ENCODE peak calls at places on chromosomes 5 and 9, in nine cellular contexts. P is lower lobe of right lung; J is CD4-positive, alpha-beta memory T cell; N is brain microvascular endothelial cell; I is Panc1; W is heart right ventricle; C is foreskin fibroblast; K is heart left ventricle; Z is OCI-LY7. E is an unnamed sample.

GRCh38 chr9:118992813-118993747 is 376.2 kb downstream of the BRINP1 start:
- DNase-seq in N (no peak), W (no peak), I (no peak), P (no peak), C (no peak), J (no peak), Z (no peak), K (no peak), E (no peak)

GRCh38 chr5:58683567-58683966 is 100.7 kb downstream of the RAB3C start:
- DNase-seq in K (no peak), C (no peak), W (no peak), I (no peak), N (no peak), P (no peak), Z (no peak), J (no peak), E (no peak)

GRCh38 chr9:95189230-95190098 is 128.0 kb downstream of the FANCC start:
- DNase-seq in K (peak), N (peak), C (peak), Z (no peak), P (no peak), J (no peak), W (peak), I (no peak), E (no peak)

GRCh38 chr9:127204771-127205470 is 59.7 kb upstream of the GARNL3 start:
- DNase-seq in N (peak), J (no peak), C (no peak), I (no peak), Z (peak), K (peak), W (no peak), P (no peak), E (peak)

GRCh38 chr9:94920439-94920951 is 194.0 kb downstream of the AOPEP start:
- DNase-seq in W (no peak), Z (no peak), C (peak), N (no peak), P (peak), K (peak), I (no peak), J (no peak), E (peak)

GRCh38 chr9:5698004-5698403 is 69.1 kb downstream of the RIC1 start:
- DNase-seq in C (no peak), W (no peak), J (no peak), I (no peak), Z (no peak), P (no peak), N (no peak), K (no peak), E (no peak)

GRCh38 chr9:100394819-100395218 is 32.1 kb upstream of the MSANTD3 start:
- DNase-seq in N (no peak), P (no peak), J (no peak), Z (no peak), W (no peak), I (no peak), K (no peak), C (no peak), E (peak)

GRCh38 chr5:179827684-179828083 is 7.0 kb downstream of the SQSTM1 start:
- DNase-seq in K (peak), N (peak), W (no peak), I (no peak), P (peak), Z (no peak), J (no peak), C (peak), E (no peak)

GRCh38 chr9:4985376-4986266 is 549 bp downstream of the JAK2 start:
- DNase-seq in I (no peak), J (peak), W (peak), N (peak), C (no peak), P (peak), K (peak), Z (peak), E (peak)

GRCh38 chr9:136169495-136169894 is 35.4 kb downstream of the LHX3 start:
- DNase-seq in K (no peak), N (no peak), Z (no peak), C (no peak), I (no peak), P (no peak), W (no peak), J (no peak), E (no peak)

GRCh38 chr5:57394421-57395210 is 88.0 kb downstream of the ACTBL2 start:
- DNase-seq in W (no peak), C (no peak), Z (no peak), J (no peak), P (no peak), I (no peak), K (no peak), N (no peak), E (no peak)

GRCh38 chr5:69167488-69167845 is 517 bp downstream of the CCNB1 start:
- DNase-seq in K (no peak), W (no peak), C (no peak), N (peak), P (no peak), I (no peak), J (no peak), Z (peak), E (no peak)

GRCh38 chr5:176144508-176144907 is 93.7 kb upstream of the SIMC1 start:
- DNase-seq in J (no peak), Z (no peak), C (no peak), W (no peak), I (no peak), P (no peak), K (no peak), N (no peak), E (no peak)

GRCh38 chr5:66223637-66224036 is 79.5 kb downstream of the SREK1 start:
- DNase-seq in P (no peak), J (no peak), W (no peak), K (no peak), N (no peak), I (no peak), C (no peak), Z (peak), E (no peak)

GRCh38 chr9:127397722-127398647 is 1.0 kb downstream of the SLC2A8 start:
- DNase-seq in I (no peak), P (peak), Z (peak), W (peak), J (peak), C (peak), K (peak), N (peak), E (peak)

GRCh38 chr5:91727452-91727851 is 344.3 kb upstream of the ARRDC3 start:
- DNase-seq in W (no peak), N (no peak), K (no peak), C (no peak), I (no peak), J (no peak), P (no peak), Z (no peak), E (no peak)

GRCh38 chr9:113795811-113796392 is 80.2 kb upstream of the ZNF618 start:
- DNase-seq in W (no peak), Z (no peak), P (no peak), I (no peak), C (no peak), K (no peak), J (no peak), N (no peak), E (no peak)

GRCh38 chr9:826500-827280 is 14.8 kb upstream of the DMRT1 start:
- DNase-seq in J (no peak), N (no peak), P (no peak), C (no peak), I (no peak), Z (no peak), K (no peak), W (no peak), E (no peak)

GRCh38 chr9:88072831-88073365 is 65.4 kb downstream of the SPATA31C2 start:
- DNase-seq in W (no peak), K (no peak), J (no peak), I (no peak), P (no peak), C (peak), Z (no peak), N (no peak), E (no peak)

GRCh38 chr5:93342563-93343061 is 238.4 kb downstream of the NR2F1-AS1 start:
- DNase-seq in I (no peak), K (no peak), N (no peak), P (no peak), C (no peak), W (no peak), J (no peak), Z (no peak), E (no peak)

GRCh38 chr5:54580997-54581741 is 63.6 kb downstream of the SNX18 start:
- DNase-seq in K (no peak), W (no peak), P (no peak), N (no peak), Z (no peak), I (no peak), J (no peak), C (no peak), E (peak)

GRCh38 chr9:127942152-127943010 is 4.7 kb upstream of the DPM2 start:
- DNase-seq in Z (peak), J (peak), C (peak), N (peak), P (peak), K (peak), I (no peak), W (peak), E (peak)

DNA sequence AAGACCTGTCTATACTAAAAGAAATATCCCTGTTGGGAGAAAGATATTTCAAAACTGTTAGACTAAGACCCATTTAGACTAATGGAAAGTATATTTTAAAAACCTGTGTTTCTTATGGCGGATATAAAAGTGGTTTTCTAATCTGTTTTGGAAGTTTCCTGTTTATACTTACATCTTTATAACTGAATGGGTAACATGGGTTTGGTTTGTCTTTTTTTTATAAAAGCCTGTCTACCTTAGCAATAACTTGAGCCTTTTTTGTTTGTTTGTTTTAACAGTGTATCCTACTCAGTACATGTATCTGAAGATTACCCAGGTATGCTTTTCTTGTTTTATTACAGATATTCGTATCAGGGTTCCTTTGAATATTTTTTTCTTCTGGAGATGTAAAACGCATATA is 83.4 kb downstream of the PARP8 start:
- DNase-seq in P (no peak), I (no peak), N (no peak), K (no peak), Z (no peak), J (peak), C (no peak), W (no peak), E (no peak)
- H3K4me3 ChIP-seq in P (no peak), I (no peak), N (no peak), K (no peak), Z (no peak), J (no peak), C (no peak), W (no peak), E (no peak)

GRCh38 chr5:153489611-153490010 is 859 bp upstream of the GRIA1 start:
- DNase-seq in J (no peak), N (no peak), I (no peak), W (no peak), K (no peak), P (no peak), C (peak), Z (no peak), E (peak)

GRCh38 chr5:153491408-153491807 is 938 bp downstream of the GRIA1 start:
- DNase-seq in Z (no peak), P (no peak), C (no peak), K (no peak), N (no peak), J (no peak), I (no peak), W (no peak), E (no peak)

GRCh38 chr5:153490124-153491085 is at the start of gene GRIA1:
- DNase-seq in P (no peak), N (no peak), C (peak), K (no peak), Z (no peak), I (no peak), W (no peak), J (no peak), E (peak)
- H3K4me3 ChIP-seq in P (peak), N (peak), C (peak), K (peak), Z (no peak), I (no peak), W (no peak), J (no peak), E (peak)

GRCh38 chr5:171521219-171521633 is 101.8 kb downstream of the FGF18 start:
- DNase-seq in J (no peak), K (no peak), N (peak), P (no peak), I (no peak), C (peak), W (no peak), Z (no peak), E (peak)

GRCh38 chr5:171523781-171524180 is 104.3 kb downstream of the FGF18 start:
- DNase-seq in Z (no peak), J (no peak), C (no peak), K (no peak), I (no peak), P (no peak), W (no peak), N (no peak), E (no peak)

GRCh38 chr5:171521679-171522078 is 102.2 kb downstream of the FGF18 start:
- DNase-seq in P (no peak), N (no peak), J (no peak), K (no peak), I (no peak), W (no peak), C (no peak), Z (no peak), E (no peak)

GRCh38 chr5:171518916-171519315 is 99.5 kb downstream of the FGF18 start:
- DNase-seq in I (no peak), J (no peak), Z (no peak), N (no peak), K (no peak), P (no peak), W (no peak), C (no peak), E (no peak)

GRCh38 chr5:171520300-171521170 is 101.1 kb downstream of the FGF18 start:
- DNase-seq in Z (no peak), W (no peak), J (no peak), P (no peak), K (no peak), I (no peak), C (no peak), N (peak), E (peak)
- H3K4me3 ChIP-seq in Z (no peak), W (no peak), J (no peak), P (no peak), K (no peak), I (no peak), C (no peak), N (no peak), E (no peak)

DNA sequence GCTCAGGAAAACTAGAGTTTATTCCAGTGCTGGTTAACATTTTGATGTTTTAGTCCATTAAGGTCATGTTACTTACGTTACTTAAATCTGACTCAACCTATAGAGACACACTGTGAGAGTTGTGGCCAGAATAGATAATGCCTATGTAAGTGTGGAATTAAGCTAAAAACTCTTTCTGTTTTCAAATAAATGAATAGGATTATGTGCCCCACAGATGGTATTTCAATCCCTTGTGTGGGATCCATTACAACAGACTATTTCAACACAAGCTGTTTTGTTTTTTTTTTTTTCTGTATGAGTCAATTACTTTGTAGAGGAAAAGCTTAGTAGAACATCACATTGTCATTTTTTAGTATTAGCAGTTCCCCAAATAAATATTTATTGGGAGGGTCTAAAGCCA is 68.2 kb downstream of the MEGF10 start:
- DNase-seq in I (no peak), C (peak), N (peak), P (no peak), Z (no peak), J (no peak), W (no peak), K (no peak), E (peak)
- H3K4me3 ChIP-seq in I (no peak), C (no peak), N (no peak), P (no peak), Z (no peak), J (no peak), W (no peak), K (no peak), E (no peak)

GRCh38 chr5:64144429-64145215 is 21.0 kb upstream of the RNF180 start:
- DNase-seq in K (no peak), J (no peak), I (no peak), P (no peak), N (peak), C (peak), Z (no peak), W (no peak), E (peak)
- H3K4me3 ChIP-seq in K (no peak), J (no peak), I (no peak), P (no peak), N (no peak), C (no peak), Z (no peak), W (no peak), E (no peak)

GRCh38 chr9:76651114-76651697 is 113.0 kb upstream of the PCA3 start:
- DNase-seq in N (no peak), W (no peak), I (no peak), K (no peak), Z (no peak), C (no peak), J (no peak), P (no peak), E (no peak)
- H3K4me3 ChIP-seq in N (no peak), W (peak), I (no peak), K (peak), Z (no peak), C (no peak), J (peak), P (peak), E (no peak)

GRCh38 chr5:142320851-142321560 is 3.8 kb downstream of the SPRY4 start:
- DNase-seq in N (no peak), I (no peak), Z (no peak), J (no peak), K (no peak), C (no peak), W (peak), P (no peak), E (no peak)
- H3K4me3 ChIP-seq in N (peak), I (peak), Z (no peak), J (no peak), K (peak), C (peak), W (peak), P (peak), E (peak)

DNA sequence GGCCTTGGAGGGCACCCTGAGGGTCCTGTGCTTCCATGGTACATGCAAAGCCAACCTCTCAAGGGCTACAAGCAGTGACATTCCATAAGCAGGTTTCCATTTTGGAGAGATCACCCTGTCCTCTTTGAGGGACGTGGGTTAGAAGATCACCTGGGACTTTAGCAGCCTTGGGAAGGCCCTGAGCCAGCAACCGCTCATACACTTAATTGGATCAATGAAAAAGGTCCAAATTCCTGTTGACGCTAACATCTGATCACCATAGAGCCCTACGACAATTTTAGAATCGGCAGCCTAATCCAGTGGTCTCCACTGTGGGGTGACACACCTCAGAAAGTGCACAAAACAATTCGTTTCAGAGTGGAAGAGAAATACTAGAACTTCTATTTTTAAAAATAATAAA is 196.0 kb upstream of the NR3C1 start:
- DNase-seq in W (no peak), I (no peak), Z (no peak), P (no peak), N (no peak), K (no peak), J (no peak), C (no peak), E (no peak)
- H3K4me3 ChIP-seq in W (no peak), I (no peak), Z (no peak), P (no peak), N (no peak), K (no peak), J (no peak), C (no peak), E (no peak)

DNA sequence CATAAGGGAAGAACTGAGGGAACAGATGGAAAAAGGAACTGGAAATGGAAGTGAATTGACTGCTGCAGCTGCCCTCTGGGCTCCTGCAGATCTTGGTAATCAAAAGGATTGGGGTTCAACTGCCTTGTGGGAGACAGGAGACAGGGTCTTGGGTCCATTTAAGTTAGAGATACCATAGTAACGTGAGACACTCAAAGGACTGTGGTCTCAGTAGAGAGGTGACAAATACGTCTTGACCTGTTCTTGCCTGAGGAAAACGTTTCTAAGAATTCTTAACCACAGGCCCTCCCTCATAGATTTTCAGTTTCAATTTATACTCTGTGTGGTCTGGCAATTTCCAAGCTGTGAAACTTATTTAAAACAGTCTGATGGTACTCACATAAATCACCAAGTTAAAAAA is 100.9 kb upstream of the DHFR start:
- DNase-seq in C (no peak), K (no peak), W (no peak), I (no peak), N (no peak), Z (peak), P (no peak), J (peak), E (no peak)
- H3K4me3 ChIP-seq in C (no peak), K (no peak), W (no peak), I (no peak), N (no peak), Z (no peak), P (no peak), J (no peak), E (no peak)